ENCODE peak calls at places on chromosome 1, in six cellular contexts. One of them, this sample, is unnamed.

GRCh38 chr1:211938473-211939080 is 96.8 kb downstream of the INTS7 start:
- DNase-seq in stimulated activated CD4-positive, alpha-beta T cell treated with anti-CD3 and anti-CD28 coated beads, Interleukin-12 subunit alpha, Interleukin-12 subunit beta, amount 100 ng/mL, for 48 hours: no peak
- DNase-seq in progenitor cell of endocrine pancreas: no peak
- DNase-seq in ovary: no peak
- DNase-seq in T-helper 2 cell: no peak
- DNase-seq in NCI-H510A: no peak
- DNase-seq in this sample: no peak

GRCh38 chr1:231036416-231036815 is 3.6 kb downstream of the FAM89A start:
- DNase-seq in stimulated activated CD4-positive, alpha-beta T cell treated with anti-CD3 and anti-CD28 coated beads, Interleukin-12 subunit alpha, Interleukin-12 subunit beta, amount 100 ng/mL, for 48 hours: no peak
- DNase-seq in progenitor cell of endocrine pancreas: no peak
- DNase-seq in ovary: no peak
- DNase-seq in T-helper 2 cell: no peak
- DNase-seq in NCI-H510A: no peak
- DNase-seq in this sample: no peak

GRCh38 chr1:115771847-115772457 is 3.4 kb upstream of the CASQ2 start:
- DNase-seq in stimulated activated CD4-positive, alpha-beta T cell treated with anti-CD3 and anti-CD28 coated beads, Interleukin-12 subunit alpha, Interleukin-12 subunit beta, amount 100 ng/mL, for 48 hours: no peak
- DNase-seq in progenitor cell of endocrine pancreas: peak
- DNase-seq in ovary: peak
- DNase-seq in T-helper 2 cell: no peak
- DNase-seq in NCI-H510A: peak
- DNase-seq in this sample: peak

GRCh38 chr1:173488001-173488400 is 10.9 kb downstream of the PRDX6 start:
- DNase-seq in stimulated activated CD4-positive, alpha-beta T cell treated with anti-CD3 and anti-CD28 coated beads, Interleukin-12 subunit alpha, Interleukin-12 subunit beta, amount 100 ng/mL, for 48 hours: no peak
- DNase-seq in progenitor cell of endocrine pancreas: no peak
- DNase-seq in ovary: no peak
- DNase-seq in T-helper 2 cell: no peak
- DNase-seq in NCI-H510A: no peak
- DNase-seq in this sample: no peak

GRCh38 chr1:68202239-68202832 is 30.0 kb downstream of the WLS start:
- DNase-seq in stimulated activated CD4-positive, alpha-beta T cell treated with anti-CD3 and anti-CD28 coated beads, Interleukin-12 subunit alpha, Interleukin-12 subunit beta, amount 100 ng/mL, for 48 hours: no peak
- DNase-seq in progenitor cell of endocrine pancreas: no peak
- DNase-seq in ovary: no peak
- DNase-seq in T-helper 2 cell: no peak
- DNase-seq in NCI-H510A: no peak
- DNase-seq in this sample: no peak

GRCh38 chr1:152565115-152565514 is 1.5 kb downstream of the LCE3E start:
- DNase-seq in stimulated activated CD4-positive, alpha-beta T cell treated with anti-CD3 and anti-CD28 coated beads, Interleukin-12 subunit alpha, Interleukin-12 subunit beta, amount 100 ng/mL, for 48 hours: no peak
- DNase-seq in progenitor cell of endocrine pancreas: no peak
- DNase-seq in ovary: no peak
- DNase-seq in T-helper 2 cell: no peak
- DNase-seq in NCI-H510A: no peak
- DNase-seq in this sample: no peak

GRCh38 chr1:2948001-2948750 is 73.1 kb upstream of the ACTRT2 start:
- DNase-seq in stimulated activated CD4-positive, alpha-beta T cell treated with anti-CD3 and anti-CD28 coated beads, Interleukin-12 subunit alpha, Interleukin-12 subunit beta, amount 100 ng/mL, for 48 hours: no peak
- DNase-seq in progenitor cell of endocrine pancreas: no peak
- DNase-seq in ovary: no peak
- DNase-seq in T-helper 2 cell: no peak
- DNase-seq in NCI-H510A: no peak
- DNase-seq in this sample: no peak

GRCh38 chr1:175132456-175132855 is 60.1 kb downstream of the KIAA0040 start:
- DNase-seq in stimulated activated CD4-positive, alpha-beta T cell treated with anti-CD3 and anti-CD28 coated beads, Interleukin-12 subunit alpha, Interleukin-12 subunit beta, amount 100 ng/mL, for 48 hours: no peak
- DNase-seq in progenitor cell of endocrine pancreas: no peak
- DNase-seq in ovary: no peak
- DNase-seq in T-helper 2 cell: no peak
- DNase-seq in NCI-H510A: no peak
- DNase-seq in this sample: no peak

GRCh38 chr1:178060789-178061556 is 32.9 kb upstream of the RASAL2 start:
- DNase-seq in stimulated activated CD4-positive, alpha-beta T cell treated with anti-CD3 and anti-CD28 coated beads, Interleukin-12 subunit alpha, Interleukin-12 subunit beta, amount 100 ng/mL, for 48 hours: no peak
- DNase-seq in progenitor cell of endocrine pancreas: no peak
- DNase-seq in ovary: no peak
- DNase-seq in T-helper 2 cell: no peak
- DNase-seq in NCI-H510A: no peak
- DNase-seq in this sample: no peak

GRCh38 chr1:24541711-24542346 is 14.1 kb upstream of the NCMAP start:
- DNase-seq in stimulated activated CD4-positive, alpha-beta T cell treated with anti-CD3 and anti-CD28 coated beads, Interleukin-12 subunit alpha, Interleukin-12 subunit beta, amount 100 ng/mL, for 48 hours: no peak
- DNase-seq in progenitor cell of endocrine pancreas: no peak
- DNase-seq in ovary: no peak
- DNase-seq in T-helper 2 cell: no peak
- DNase-seq in NCI-H510A: no peak
- DNase-seq in this sample: no peak

GRCh38 chr1:167294528-167294927 is 73.8 kb downstream of the POU2F1 start:
- DNase-seq in stimulated activated CD4-positive, alpha-beta T cell treated with anti-CD3 and anti-CD28 coated beads, Interleukin-12 subunit alpha, Interleukin-12 subunit beta, amount 100 ng/mL, for 48 hours: no peak
- DNase-seq in progenitor cell of endocrine pancreas: no peak
- DNase-seq in ovary: no peak
- DNase-seq in T-helper 2 cell: no peak
- DNase-seq in NCI-H510A: no peak
- DNase-seq in this sample: no peak

GRCh38 chr1:209850342-209850979 is 22.7 kb downstream of the UTP25 start:
- DNase-seq in stimulated activated CD4-positive, alpha-beta T cell treated with anti-CD3 and anti-CD28 coated beads, Interleukin-12 subunit alpha, Interleukin-12 subunit beta, amount 100 ng/mL, for 48 hours: peak
- DNase-seq in progenitor cell of endocrine pancreas: peak
- DNase-seq in ovary: no peak
- DNase-seq in T-helper 2 cell: peak
- DNase-seq in NCI-H510A: peak
- DNase-seq in this sample: peak

GRCh38 chr1:227899141-227899819 is 48.5 kb downstream of the WNT9A start:
- DNase-seq in stimulated activated CD4-positive, alpha-beta T cell treated with anti-CD3 and anti-CD28 coated beads, Interleukin-12 subunit alpha, Interleukin-12 subunit beta, amount 100 ng/mL, for 48 hours: no peak
- DNase-seq in progenitor cell of endocrine pancreas: no peak
- DNase-seq in ovary: peak
- DNase-seq in T-helper 2 cell: no peak
- DNase-seq in NCI-H510A: no peak
- DNase-seq in this sample: no peak

GRCh38 chr1:5664906-5665875 is 327.0 kb downstream of the NPHP4 start:
- DNase-seq in stimulated activated CD4-positive, alpha-beta T cell treated with anti-CD3 and anti-CD28 coated beads, Interleukin-12 subunit alpha, Interleukin-12 subunit beta, amount 100 ng/mL, for 48 hours: no peak
- DNase-seq in progenitor cell of endocrine pancreas: no peak
- DNase-seq in ovary: no peak
- DNase-seq in T-helper 2 cell: no peak
- DNase-seq in NCI-H510A: no peak
- DNase-seq in this sample: no peak

GRCh38 chr1:63877816-63878215 is 104.0 kb downstream of the ROR1 start:
- DNase-seq in stimulated activated CD4-positive, alpha-beta T cell treated with anti-CD3 and anti-CD28 coated beads, Interleukin-12 subunit alpha, Interleukin-12 subunit beta, amount 100 ng/mL, for 48 hours: no peak
- DNase-seq in progenitor cell of endocrine pancreas: no peak
- DNase-seq in ovary: no peak
- DNase-seq in T-helper 2 cell: no peak
- DNase-seq in NCI-H510A: no peak
- DNase-seq in this sample: no peak

GRCh38 chr1:116986531-116987255 is 14.9 kb upstream of the CD101 start:
- DNase-seq in stimulated activated CD4-positive, alpha-beta T cell treated with anti-CD3 and anti-CD28 coated beads, Interleukin-12 subunit alpha, Interleukin-12 subunit beta, amount 100 ng/mL, for 48 hours: peak
- DNase-seq in progenitor cell of endocrine pancreas: no peak
- DNase-seq in ovary: no peak
- DNase-seq in T-helper 2 cell: no peak
- DNase-seq in NCI-H510A: no peak
- DNase-seq in this sample: no peak

GRCh38 chr1:198641506-198641905 is 2.7 kb downstream of the PTPRC start:
- DNase-seq in stimulated activated CD4-positive, alpha-beta T cell treated with anti-CD3 and anti-CD28 coated beads, Interleukin-12 subunit alpha, Interleukin-12 subunit beta, amount 100 ng/mL, for 48 hours: no peak
- DNase-seq in progenitor cell of endocrine pancreas: no peak
- DNase-seq in ovary: no peak
- DNase-seq in T-helper 2 cell: no peak
- DNase-seq in NCI-H510A: no peak
- DNase-seq in this sample: no peak

GRCh38 chr1:59229138-59229537 is 67.8 kb upstream of the FGGY start:
- DNase-seq in stimulated activated CD4-positive, alpha-beta T cell treated with anti-CD3 and anti-CD28 coated beads, Interleukin-12 subunit alpha, Interleukin-12 subunit beta, amount 100 ng/mL, for 48 hours: no peak
- DNase-seq in progenitor cell of endocrine pancreas: no peak
- DNase-seq in ovary: no peak
- DNase-seq in T-helper 2 cell: no peak
- DNase-seq in NCI-H510A: no peak
- DNase-seq in this sample: no peak

GRCh38 chr1:97094257-97094972 is 372.8 kb downstream of the PTBP2 start:
- DNase-seq in stimulated activated CD4-positive, alpha-beta T cell treated with anti-CD3 and anti-CD28 coated beads, Interleukin-12 subunit alpha, Interleukin-12 subunit beta, amount 100 ng/mL, for 48 hours: no peak
- DNase-seq in progenitor cell of endocrine pancreas: no peak
- DNase-seq in ovary: no peak
- DNase-seq in T-helper 2 cell: no peak
- DNase-seq in NCI-H510A: no peak
- DNase-seq in this sample: no peak

GRCh38 chr1:158153179-158153578 is 27.5 kb upstream of the CD1D start:
- DNase-seq in stimulated activated CD4-positive, alpha-beta T cell treated with anti-CD3 and anti-CD28 coated beads, Interleukin-12 subunit alpha, Interleukin-12 subunit beta, amount 100 ng/mL, for 48 hours: no peak
- DNase-seq in progenitor cell of endocrine pancreas: no peak
- DNase-seq in ovary: no peak
- DNase-seq in T-helper 2 cell: no peak
- DNase-seq in NCI-H510A: no peak
- DNase-seq in this sample: no peak

This sample was measured in GM19239.